ENCODE peak calls at places on chromosomes 16 and 17, in six cellular contexts. One of them, this sample, is unnamed.
A peak's percentile ranks its signal among the peaks of the same experiment; 100 is the strongest.

GRCh38 chr17:34299918-34300600 is 14.5 kb downstream of the CCL11 start:
- DNase-seq in heart left ventricle: no peak
- DNase-seq in breast epithelium: no peak
- DNase-seq in fibroblast of lung: peak; percentile 28
- DNase-seq in ovary: no peak
- DNase-seq in OCI-LY7: no peak
- DNase-seq in this sample: no peak

GRCh38 chr17:30717290-30718098 is 107.0 kb downstream of the CRLF3 start:
- DNase-seq in ovary: no peak
- DNase-seq in OCI-LY7: no peak
- DNase-seq in fibroblast of lung: no peak
- DNase-seq in heart left ventricle: no peak
- DNase-seq in breast epithelium: no peak
- DNase-seq in this sample: peak; percentile 16

GRCh38 chr16:53142823-53143568 is 88.2 kb downstream of the CHD9 start:
- DNase-seq in breast epithelium: no peak
- DNase-seq in heart left ventricle: no peak
- DNase-seq in OCI-LY7: no peak
- DNase-seq in fibroblast of lung: no peak
- DNase-seq in ovary: no peak
- DNase-seq in this sample: no peak

GRCh38 chr17:50690887-50691549 is 16.7 kb downstream of the ANKRD40 start:
- DNase-seq in fibroblast of lung: no peak
- DNase-seq in heart left ventricle: no peak
- DNase-seq in OCI-LY7: no peak
- DNase-seq in ovary: no peak
- DNase-seq in breast epithelium: no peak
- DNase-seq in this sample: no peak

GRCh38 chr17:34201767-34202166 is 53.3 kb upstream of the CCL2 start:
- DNase-seq in breast epithelium: no peak
- DNase-seq in heart left ventricle: no peak
- DNase-seq in ovary: no peak
- DNase-seq in fibroblast of lung: no peak
- DNase-seq in OCI-LY7: no peak
- DNase-seq in this sample: no peak

GRCh38 chr16:23807028-23807427 is 28.8 kb upstream of the PRKCB start:
- DNase-seq in fibroblast of lung: no peak
- DNase-seq in heart left ventricle: peak; percentile 26
- DNase-seq in ovary: no peak
- DNase-seq in breast epithelium: no peak
- DNase-seq in OCI-LY7: peak; percentile 77
- DNase-seq in this sample: no peak

GRCh38 chr16:82340531-82340930 is 170.5 kb upstream of the MPHOSPH6 start:
- DNase-seq in fibroblast of lung: no peak
- DNase-seq in heart left ventricle: no peak
- DNase-seq in ovary: no peak
- DNase-seq in breast epithelium: no peak
- DNase-seq in OCI-LY7: no peak
- DNase-seq in this sample: no peak

GRCh38 chr17:76032073-76032779 is 5.1 kb upstream of the EVPL start:
- DNase-seq in breast epithelium: no peak
- DNase-seq in fibroblast of lung: no peak
- DNase-seq in ovary: no peak
- DNase-seq in heart left ventricle: no peak
- DNase-seq in OCI-LY7: no peak
- DNase-seq in this sample: no peak

GRCh38 chr16:4006441-4006989 is 109.7 kb downstream of the ADCY9 start:
- DNase-seq in fibroblast of lung: no peak
- DNase-seq in ovary: no peak
- DNase-seq in OCI-LY7: no peak
- DNase-seq in heart left ventricle: no peak
- DNase-seq in breast epithelium: no peak
- DNase-seq in this sample: no peak

GRCh38 chr17:32009262-32009542 is 2.0 kb downstream of the LRRC37B start:
- DNase-seq in breast epithelium: no peak
- DNase-seq in heart left ventricle: no peak
- DNase-seq in OCI-LY7: no peak
- DNase-seq in ovary: no peak
- DNase-seq in fibroblast of lung: no peak
- DNase-seq in this sample: no peak

GRCh38 chr17:16872351-16872751 is 99.6 kb downstream of the TNFRSF13B start:
- DNase-seq in OCI-LY7: no peak
- DNase-seq in breast epithelium: no peak
- DNase-seq in fibroblast of lung: no peak
- DNase-seq in ovary: no peak
- DNase-seq in heart left ventricle: no peak
- DNase-seq in this sample: peak; percentile 52

GRCh38 chr16:19118938-19119431 is 5.2 kb downstream of the ITPRIPL2 start:
- DNase-seq in breast epithelium: peak; percentile 48
- DNase-seq in heart left ventricle: peak; percentile 54
- DNase-seq in OCI-LY7: no peak
- DNase-seq in fibroblast of lung: peak; percentile 93
- DNase-seq in ovary: peak; percentile 58
- DNase-seq in this sample: peak; percentile 81

GRCh38 chr17:69358688-69359596 is 32.0 kb upstream of the ABCA5 start:
- DNase-seq in breast epithelium: no peak
- DNase-seq in OCI-LY7: peak; percentile 76
- DNase-seq in ovary: no peak
- DNase-seq in fibroblast of lung: no peak
- DNase-seq in heart left ventricle: no peak
- DNase-seq in this sample: no peak

GRCh38 chr16:15653227-15653626 is 3.2 kb downstream of the NDE1 start:
- DNase-seq in fibroblast of lung: peak; percentile 99
- DNase-seq in breast epithelium: no peak
- DNase-seq in OCI-LY7: no peak
- DNase-seq in heart left ventricle: no peak
- DNase-seq in ovary: no peak
- DNase-seq in this sample: no peak

GRCh38 chr16:30063893-30064745 is 1.4 kb upstream of the ALDOA start:
- DNase-seq in heart left ventricle: peak; percentile 85
- DNase-seq in OCI-LY7: peak; percentile 87
- DNase-seq in fibroblast of lung: peak; percentile 52
- DNase-seq in ovary: peak; percentile 79
- DNase-seq in breast epithelium: peak; percentile 74
- DNase-seq in this sample: peak; percentile 88

GRCh38 chr17:43220511-43221125 is 7.8 kb downstream of the CCDC200 start:
- DNase-seq in fibroblast of lung: no peak
- DNase-seq in ovary: no peak
- DNase-seq in breast epithelium: no peak
- DNase-seq in heart left ventricle: peak; percentile 11
- DNase-seq in OCI-LY7: no peak
- DNase-seq in this sample: peak; percentile 51

GRCh38 chr17:27558842-27559505 is 72.0 kb upstream of the LGALS9 start:
- DNase-seq in OCI-LY7: no peak
- DNase-seq in heart left ventricle: no peak
- DNase-seq in fibroblast of lung: no peak
- DNase-seq in ovary: no peak
- DNase-seq in breast epithelium: no peak
- DNase-seq in this sample: peak; percentile 29

GRCh38 chr17:18026408-18026776 is 12.6 kb downstream of the ATPAF2 start:
- DNase-seq in heart left ventricle: peak; percentile 49
- DNase-seq in OCI-LY7: no peak
- DNase-seq in breast epithelium: no peak
- DNase-seq in ovary: no peak
- DNase-seq in fibroblast of lung: peak; percentile 71
- DNase-seq in this sample: no peak

GRCh38 chr16:9072806-9073341 is 18.6 kb upstream of the HAPSTR1 start:
- DNase-seq in OCI-LY7: peak; percentile 71
- DNase-seq in heart left ventricle: no peak
- DNase-seq in ovary: no peak
- DNase-seq in fibroblast of lung: peak; percentile 95
- DNase-seq in breast epithelium: no peak
- DNase-seq in this sample: no peak

GRCh38 chr17:45261577-45262515 is at the start of gene SPATA32:
- DNase-seq in breast epithelium: no peak
- DNase-seq in ovary: peak; percentile 73
- DNase-seq in fibroblast of lung: peak; percentile 31
- DNase-seq in heart left ventricle: peak; percentile 70
- DNase-seq in OCI-LY7: peak; percentile 54
- DNase-seq in this sample: peak; percentile 88

GRCh38 chr17:4949321-4950074 is 1.2 kb upstream of the PFN1 start:
- DNase-seq in breast epithelium: peak; percentile 59
- DNase-seq in fibroblast of lung: peak; percentile 71
- DNase-seq in OCI-LY7: peak; percentile 93
- DNase-seq in ovary: peak; percentile 81
- DNase-seq in heart left ventricle: peak; percentile 82
- DNase-seq in this sample: peak; percentile 85

GRCh38 chr17:57663326-57664070 is 81.6 kb downstream of the CCDC182 start:
- DNase-seq in heart left ventricle: no peak
- DNase-seq in ovary: no peak
- DNase-seq in OCI-LY7: no peak
- DNase-seq in fibroblast of lung: no peak
- DNase-seq in breast epithelium: no peak
- DNase-seq in this sample: no peak

GRCh38 chr16:11833951-11834695 is 17.2 kb downstream of the RSL1D1 start:
- DNase-seq in ovary: no peak
- DNase-seq in heart left ventricle: no peak
- DNase-seq in OCI-LY7: no peak
- DNase-seq in fibroblast of lung: peak; percentile 92
- DNase-seq in breast epithelium: no peak
- DNase-seq in this sample: no peak

GRCh38 chr16:80006175-80006895 is 405.8 kb upstream of the MAF start:
- DNase-seq in heart left ventricle: peak; percentile 35
- DNase-seq in OCI-LY7: no peak
- DNase-seq in ovary: peak; percentile 27
- DNase-seq in fibroblast of lung: peak; percentile 9
- DNase-seq in breast epithelium: no peak
- DNase-seq in this sample: no peak

GRCh38 chr17:64247836-64248235 is 15.2 kb downstream of the TEX2 start:
- DNase-seq in fibroblast of lung: no peak
- DNase-seq in OCI-LY7: no peak
- DNase-seq in breast epithelium: no peak
- DNase-seq in ovary: no peak
- DNase-seq in heart left ventricle: no peak
- DNase-seq in this sample: no peak

GRCh38 chr17:28643979-28644781 is 778 bp downstream of the BLTP2 start:
- DNase-seq in ovary: no peak
- DNase-seq in fibroblast of lung: peak; percentile 53
- DNase-seq in OCI-LY7: peak; percentile 74
- DNase-seq in heart left ventricle: no peak
- DNase-seq in breast epithelium: no peak
- DNase-seq in this sample: peak; percentile 76

GRCh38 chr16:49003992-49004391 is 277.6 kb downstream of the CBLN1 start:
- DNase-seq in breast epithelium: no peak
- DNase-seq in heart left ventricle: no peak
- DNase-seq in ovary: no peak
- DNase-seq in fibroblast of lung: no peak
- DNase-seq in OCI-LY7: no peak
- DNase-seq in this sample: no peak

GRCh38 chr16:70342016-70342415 is 4.7 kb upstream of the DDX19A start:
- DNase-seq in ovary: no peak
- DNase-seq in breast epithelium: no peak
- DNase-seq in OCI-LY7: no peak
- DNase-seq in heart left ventricle: no peak
- DNase-seq in fibroblast of lung: no peak
- DNase-seq in this sample: peak; percentile 25

GRCh38 chr17:7018331-7018964 is 4.4 kb upstream of the BCL6B start:
- DNase-seq in breast epithelium: peak; percentile 69
- DNase-seq in ovary: peak; percentile 83
- DNase-seq in heart left ventricle: peak; percentile 74
- DNase-seq in OCI-LY7: no peak
- DNase-seq in fibroblast of lung: no peak
- DNase-seq in this sample: peak; percentile 87

DNA sequence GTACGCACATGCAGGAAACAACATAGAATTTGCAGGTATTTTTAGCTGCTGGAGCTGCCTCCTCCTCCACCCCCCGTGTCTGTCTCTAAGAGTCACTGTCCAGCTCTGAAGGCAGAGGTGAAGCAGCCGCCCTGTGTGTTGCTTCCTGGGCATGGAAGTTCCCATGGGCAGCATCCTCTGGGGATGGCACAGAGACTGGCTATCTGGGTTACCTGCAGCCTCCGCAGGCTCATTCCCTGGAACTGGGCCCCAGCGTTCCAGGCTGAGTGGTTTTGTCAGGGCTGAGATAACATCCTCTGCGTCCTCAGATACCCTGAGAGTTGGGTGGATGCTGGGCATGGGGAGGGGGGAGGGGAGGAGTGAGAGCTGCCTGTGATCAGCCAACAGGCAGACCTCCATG is 41.5 kb upstream of the MRTFB start:
- DNase-seq in fibroblast of lung: no peak
- DNase-seq in ovary: no peak
- DNase-seq in breast epithelium: no peak
- DNase-seq in OCI-LY7: no peak
- DNase-seq in heart left ventricle: peak; percentile 32
- DNase-seq in this sample: no peak
- H3K4me1 ChIP-seq in fibroblast of lung: no peaks in the 10 kb centered on the region
- H3K4me1 ChIP-seq in ovary: no peaks in the 10 kb centered on the region
- H3K4me1 ChIP-seq in breast epithelium: no peaks in the 10 kb centered on the region
- H3K4me1 ChIP-seq in OCI-LY7: no peaks in the 10 kb centered on the region
- H3K4me1 ChIP-seq in heart left ventricle: peaks cover 6% of the 10 kb centered on the region
- H3K4me1 ChIP-seq in this sample: no peaks in the 10 kb centered on the region

GRCh38 chr17:70454377-70454776 is 285.0 kb downstream of the KCNJ2 start:
- DNase-seq in ovary: no peak
- DNase-seq in heart left ventricle: no peak
- DNase-seq in OCI-LY7: no peak
- DNase-seq in fibroblast of lung: no peak
- DNase-seq in breast epithelium: no peak
- DNase-seq in this sample: no peak
- H3K9me3 ChIP-seq in ovary: no peaks in the 10 kb centered on the region
- H3K9me3 ChIP-seq in heart left ventricle: no peaks in the 10 kb centered on the region
- H3K9me3 ChIP-seq in OCI-LY7: no peaks in the 10 kb centered on the region
- H3K9me3 ChIP-seq in fibroblast of lung: no peaks in the 10 kb centered on the region
- H3K9me3 ChIP-seq in breast epithelium: no peaks in the 10 kb centered on the region
- H3K9me3 ChIP-seq in this sample: no peaks in the 10 kb centered on the region

GRCh38 chr16:85685251-85685650 is 3.5 kb downstream of the GINS2 start:
- DNase-seq in OCI-LY7: peak; percentile 89
- DNase-seq in fibroblast of lung: no peak
- DNase-seq in ovary: no peak
- DNase-seq in heart left ventricle: no peak
- DNase-seq in breast epithelium: no peak
- DNase-seq in this sample: no peak
- H3K4me3 ChIP-seq in OCI-LY7: peak overlapping the region; percentile 87
- H3K4me3 ChIP-seq in fibroblast of lung: no peak overlapping the region
- H3K4me3 ChIP-seq in ovary: no peak overlapping the region
- H3K4me3 ChIP-seq in heart left ventricle: no peak overlapping the region
- H3K4me3 ChIP-seq in breast epithelium: no peak overlapping the region
- H3K4me3 ChIP-seq in this sample: no peak overlapping the region

DNA sequence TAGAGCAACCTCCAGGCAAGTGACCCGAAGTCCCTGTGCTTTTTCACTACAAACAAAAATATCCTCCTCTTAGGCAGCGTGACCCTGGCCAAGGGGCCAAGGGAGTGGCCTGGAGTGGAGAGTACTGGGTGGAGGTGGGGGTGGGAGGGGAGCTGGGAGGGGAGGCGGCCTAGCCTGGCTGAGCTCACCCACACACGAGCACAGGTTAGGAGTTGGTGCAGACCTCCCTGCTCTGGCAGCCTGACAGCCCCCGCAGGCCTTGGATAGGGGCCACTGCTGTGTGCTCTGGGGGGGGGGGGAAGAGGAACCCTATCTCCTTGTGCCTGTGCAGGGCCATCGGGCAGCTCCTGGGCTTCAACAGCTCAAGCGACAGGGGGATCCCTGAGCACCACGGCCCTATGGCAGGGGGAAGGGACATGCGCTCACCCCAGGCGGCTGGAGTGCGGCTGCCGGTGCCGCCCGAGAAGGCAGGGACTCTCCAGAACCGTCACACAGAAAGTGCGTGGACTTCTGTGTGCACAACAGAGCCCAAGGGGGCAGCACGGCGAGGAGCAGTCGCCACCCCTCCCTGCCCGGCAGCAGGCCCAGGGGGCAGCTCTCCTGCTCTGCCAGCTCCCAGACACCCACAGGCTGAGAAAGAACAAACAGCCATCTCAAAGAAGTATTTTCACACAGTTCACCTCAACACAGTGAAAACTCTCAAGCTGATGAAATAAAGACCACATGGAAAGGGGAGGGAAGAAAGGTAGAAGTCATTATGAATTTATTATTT is 13.3 kb downstream of the SLC16A3 start:
- DNase-seq in heart left ventricle: peak; percentile 63
- DNase-seq in fibroblast of lung: peak; percentile 29
- DNase-seq in OCI-LY7: no peak
- DNase-seq in ovary: peak; percentile 85
- DNase-seq in breast epithelium: no peak
- DNase-seq in this sample: no peak
- H3K4me1 ChIP-seq in heart left ventricle: peaks cover 75% of the 10 kb centered on the region
- H3K4me1 ChIP-seq in fibroblast of lung: peaks cover 50% of the 10 kb centered on the region
- H3K4me1 ChIP-seq in OCI-LY7: no peaks in the 10 kb centered on the region
- H3K4me1 ChIP-seq in ovary: peaks cover 61% of the 10 kb centered on the region
- H3K4me1 ChIP-seq in breast epithelium: peaks cover 65% of the 10 kb centered on the region
- H3K4me1 ChIP-seq in this sample: no peaks in the 10 kb centered on the region

This sample was measured in aorta.